ENCODE peak calls at places on chromosome 17, in six cellular contexts. H, R, D, Z, C and O are unnamed samples.

GRCh38 chr17:2853111-2853721 is 57.0 kb downstream of the RAP1GAP2 start:
- DNase-seq in H (peak; percentile 39), R (peak; percentile 64), D (peak; percentile 45), Z (no peak), C (no peak), O (no peak)

GRCh38 chr17:69268442-69269068 is 39.9 kb upstream of the ABCA10 start:
- DNase-seq in H (no peak), R (no peak), D (no peak), Z (no peak), C (no peak), O (no peak)

GRCh38 chr17:33021731-33022408 is 30.2 kb downstream of the SPACA3 start:
- DNase-seq in H (peak; percentile 5), R (no peak), D (no peak), Z (no peak), C (peak; percentile 43), O (no peak)

GRCh38 chr17:1829189-1829578 is 518 bp downstream of the SMYD4 start:
- DNase-seq in H (peak; percentile 14), R (no peak), D (no peak), Z (no peak), C (no peak), O (peak; percentile 23)

GRCh38 chr17:42618442-42619150 is 9.1 kb downstream of the TUBG1 start:
- DNase-seq in H (no peak), R (peak; percentile 48), D (no peak), Z (peak; percentile 13), C (no peak), O (peak; percentile 79)

GRCh38 chr17:71959129-71959528 is 161.7 kb upstream of the SOX9 start:
- DNase-seq in H (peak; percentile 20), R (no peak), D (no peak), Z (no peak), C (no peak), O (no peak)

GRCh38 chr17:30517786-30518185 is 40.6 kb downstream of the GOSR1 start:
- DNase-seq in H (no peak), R (no peak), D (no peak), Z (no peak), C (no peak), O (no peak)

GRCh38 chr17:72139213-72139612 is 18.4 kb downstream of the SOX9 start:
- DNase-seq in H (peak; percentile 45), R (no peak), D (no peak), Z (no peak), C (no peak), O (no peak)

GRCh38 chr17:12627776-12628491 is 37.8 kb upstream of the MYOCD start:
- DNase-seq in H (peak; percentile 51), R (no peak), D (no peak), Z (no peak), C (no peak), O (no peak)

GRCh38 chr17:60695960-60696359 is 18.3 kb downstream of the BCAS3 start:
- DNase-seq in H (no peak), R (no peak), D (no peak), Z (no peak), C (no peak), O (no peak)

GRCh38 chr17:37608369-37609169 is 649 bp downstream of the SYNRG start:
- DNase-seq in H (peak; percentile 41), R (no peak), D (peak; percentile 29), Z (no peak), C (no peak), O (peak; percentile 28)

GRCh38 chr17:19016297-19016696 is 11.7 kb upstream of the FAM83G start:
- DNase-seq in H (no peak), R (no peak), D (no peak), Z (no peak), C (no peak), O (no peak)

GRCh38 chr17:21239680-21240374 is 13.4 kb downstream of the NATD1 start:
- DNase-seq in H (peak; percentile 47), R (no peak), D (no peak), Z (no peak), C (no peak), O (peak; percentile 54)

GRCh38 chr17:40462343-40463121 is 19.3 kb downstream of the IGFBP4 start:
- DNase-seq in H (peak; percentile 36), R (no peak), D (no peak), Z (no peak), C (no peak), O (no peak)

GRCh38 chr17:8126306-8127066 is 2.6 kb upstream of the HES7 start:
- DNase-seq in H (no peak), R (peak; percentile 63), D (no peak), Z (no peak), C (no peak), O (peak; percentile 75)
- TF ChIP-seq CTCF in H (no peak), R (no peak), D (no peak), Z (no peak), C (no peak), O (no peak)

GRCh38 chr17:55772086-55772485 is 21.2 kb downstream of the PCTP start:
- DNase-seq in H (no peak), R (no peak), D (no peak), Z (no peak), C (no peak), O (no peak)

GRCh38 chr17:55768946-55769624 is 18.2 kb downstream of the PCTP start:
- DNase-seq in H (peak; percentile 15), R (no peak), D (no peak), Z (no peak), C (no peak), O (no peak)

GRCh38 chr17:55769625-55770000 is 18.8 kb downstream of the PCTP start:
- DNase-seq in H (peak; percentile 80), R (no peak), D (peak; percentile 44), Z (no peak), C (no peak), O (no peak)

GRCh38 chr17:55773671-55774070 is 22.8 kb downstream of the PCTP start:
- DNase-seq in H (no peak), R (no peak), D (no peak), Z (no peak), C (no peak), O (no peak)

GRCh38 chr17:55770220-55770870 is 19.5 kb downstream of the PCTP start:
- DNase-seq in H (peak; percentile 81), R (no peak), D (no peak), Z (peak; percentile 45), C (no peak), O (peak; percentile 45)
- TF ChIP-seq CTCF in H (peak; percentile 50), R (peak; percentile 59), D (peak; percentile 69), Z (peak; percentile 44), C (peak; percentile 43), O (peak; percentile 26)

GRCh38 chr17:4442582-4442981 is 8.8 kb downstream of the SPNS3 start:
- DNase-seq in H (no peak), R (no peak), D (no peak), Z (no peak), C (no peak), O (no peak)
- TF ChIP-seq CTCF in H (no peak), R (no peak), D (no peak), Z (no peak), C (no peak), O (no peak)

DNA sequence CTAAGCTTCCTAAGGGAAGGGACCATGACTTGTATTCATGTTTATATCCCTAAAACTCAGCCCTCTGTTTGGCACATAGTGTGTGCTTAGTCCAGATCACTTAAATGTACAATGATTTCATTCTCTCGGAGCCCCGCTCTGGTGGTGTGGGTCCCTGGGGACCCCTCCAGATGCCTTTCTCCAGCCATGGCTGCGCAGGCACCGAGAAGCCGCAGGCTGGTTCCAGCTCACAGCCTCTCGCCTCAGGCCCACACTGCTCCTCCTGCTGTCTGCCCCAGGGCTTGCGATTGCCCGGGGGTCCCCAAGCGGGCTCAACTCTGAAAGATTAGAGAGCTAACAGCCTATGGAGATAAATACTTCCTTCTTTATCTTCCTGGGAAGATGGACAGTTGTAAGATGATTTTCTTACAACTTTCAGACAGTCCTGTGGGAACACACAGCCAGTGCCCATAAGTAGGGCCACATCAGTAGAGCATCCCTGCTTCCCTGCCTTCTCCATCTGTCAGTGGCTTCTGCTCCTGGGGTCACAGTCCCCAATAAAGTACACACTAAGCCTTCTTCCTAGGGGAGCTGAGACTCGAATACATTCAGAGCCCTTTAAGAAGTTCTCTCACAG is 66.2 kb downstream of the CENPV start:
- DNase-seq in H (peak; percentile 49), R (peak; percentile 30), D (no peak), Z (no peak), C (peak; percentile 79), O (peak; percentile 69)
- TF ChIP-seq CTCF in H (peak; percentile 31), R (peak; percentile 6), D (no peak), Z (peak; percentile 23), C (no peak), O (peak; percentile 56)

GRCh38 chr17:79168486-79169055 is 93.9 kb downstream of the ENGASE start:
- DNase-seq in H (no peak), R (no peak), D (no peak), Z (no peak), C (no peak), O (no peak)
- TF ChIP-seq CTCF in H (no peak), R (no peak), D (no peak), Z (no peak), C (no peak), O (no peak)

DNA sequence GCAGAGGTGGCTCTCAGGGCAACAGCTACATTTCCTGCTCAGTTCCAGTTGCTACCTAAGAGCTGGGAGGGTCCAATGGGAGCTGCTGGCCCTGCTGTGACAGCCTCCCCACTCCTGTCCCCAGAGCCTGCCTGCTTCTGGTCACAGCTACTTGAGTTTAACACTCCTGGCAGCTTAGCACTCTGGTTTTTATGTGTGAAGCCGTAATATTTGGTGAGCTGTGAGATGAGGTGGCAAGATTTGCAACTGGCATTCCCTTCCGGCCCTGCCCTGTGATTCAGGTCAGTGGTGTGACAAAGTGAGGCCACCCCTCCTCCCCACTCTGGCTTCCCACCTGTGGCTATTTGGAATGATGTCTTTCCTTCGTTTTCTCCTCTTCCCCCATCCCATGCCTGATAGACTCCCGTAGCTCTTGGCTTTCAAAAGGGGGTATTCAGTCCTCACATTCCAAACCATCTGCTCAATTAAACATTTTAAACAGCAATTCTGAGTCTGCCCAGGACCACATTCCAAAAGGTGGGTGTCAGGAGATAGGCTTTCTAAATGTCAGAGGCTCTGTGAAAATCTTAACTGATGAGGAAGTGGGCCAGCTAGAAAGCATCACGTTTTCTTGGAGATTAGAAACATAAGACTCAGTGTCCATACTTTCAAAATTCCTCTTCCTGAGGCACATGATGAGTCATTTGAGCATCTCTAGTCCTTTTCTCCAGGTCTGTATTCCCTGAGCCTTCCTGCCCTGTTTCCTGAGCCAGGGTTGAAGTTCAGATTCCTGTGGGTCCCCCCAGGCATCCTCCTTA is 42.7 kb upstream of the SKAP1 start:
- DNase-seq in H (peak; percentile 44), R (no peak), D (no peak), Z (no peak), C (no peak), O (no peak)
- TF ChIP-seq CTCF in H (no peak), R (no peak), D (no peak), Z (no peak), C (no peak), O (no peak)

GRCh38 chr17:68200689-68201424 is 47.0 kb upstream of the AMZ2 start:
- DNase-seq in H (peak; percentile 74), R (peak; percentile 82), D (peak; percentile 74), Z (peak; percentile 29), C (no peak), O (peak; percentile 66)

GRCh38 chr17:68207651-68208253 is 40.1 kb upstream of the AMZ2 start:
- DNase-seq in H (no peak), R (peak; percentile 43), D (no peak), Z (no peak), C (no peak), O (no peak)

GRCh38 chr17:68201425-68201785 is 46.4 kb upstream of the AMZ2 start:
- DNase-seq in H (no peak), R (no peak), D (no peak), Z (no peak), C (no peak), O (no peak)

GRCh38 chr17:68205251-68205807 is 42.5 kb upstream of the AMZ2 start:
- DNase-seq in H (peak; percentile 87), R (peak; percentile 95), D (peak; percentile 94), Z (peak; percentile 49), C (peak; percentile 89), O (peak; percentile 91)

GRCh38 chr17:68204736-68205135 is 43.1 kb upstream of the AMZ2 start:
- DNase-seq in H (no peak), R (peak; percentile 38), D (no peak), Z (no peak), C (no peak), O (peak; percentile 30)
- TF ChIP-seq CTCF in H (no peak), R (no peak), D (no peak), Z (no peak), C (no peak), O (no peak)